ENCODE peak calls at places on chromosomes 13 and 19, in seven cellular contexts. X, J, P, Q, V, U and L are unnamed samples.

GRCh38 chr19:14369399-14370168 is 11.7 kb upstream of the ADGRE5 start:
- DNase-seq in P (peak), X (no peak), Q (peak), U (peak), J (peak), V (no peak), L (no peak)

GRCh38 chr19:50460161-50460765 is 16.0 kb upstream of the EMC10 start:
- DNase-seq in Q (peak), P (peak), V (no peak), J (peak), U (no peak), X (no peak), L (peak)

GRCh38 chr13:50320297-50320862 is 305.1 kb downstream of the KCNRG start:
- DNase-seq in V (no peak), Q (peak), X (no peak), J (peak), P (peak), U (no peak), L (peak)

GRCh38 chr19:6260912-6261636 is 18.7 kb downstream of the MLLT1 start:
- DNase-seq in J (no peak), U (no peak), V (no peak), X (peak), Q (peak), P (no peak), L (peak)

GRCh38 chr19:3276341-3276799 is 51.9 kb downstream of the CELF5 start:
- DNase-seq in J (no peak), X (peak), Q (no peak), U (no peak), P (no peak), V (no peak), L (peak)

GRCh38 chr13:42333613-42334328 is 61.8 kb downstream of the AKAP11 start:
- DNase-seq in Q (peak), U (no peak), V (no peak), X (no peak), P (peak), J (peak), L (peak)

GRCh38 chr13:112740502-112741131 is 50.8 kb downstream of the ATP11A start:
- DNase-seq in J (peak), X (peak), P (peak), V (no peak), Q (peak), U (peak), L (no peak)

GRCh38 chr13:23671902-23672301 is 101.7 kb downstream of the TNFRSF19 start:
- DNase-seq in J (peak), X (no peak), P (peak), U (no peak), Q (peak), V (no peak), L (no peak)

GRCh38 chr19:57615346-57615745 is 1.3 kb downstream of the ZNF134 start:
- DNase-seq in J (no peak), U (no peak), P (no peak), Q (no peak), X (no peak), V (no peak), L (no peak)

GRCh38 chr13:24670927-24671326 is 9.3 kb upstream of the ATP12A start:
- DNase-seq in X (no peak), Q (no peak), U (no peak), P (peak), V (peak), J (peak), L (peak)

GRCh38 chr13:50353651-50354415 is 338.6 kb downstream of the KCNRG start:
- DNase-seq in J (peak), P (peak), V (no peak), Q (peak), U (no peak), X (no peak), L (peak)

GRCh38 chr19:2053601-2054389 is 2.8 kb upstream of the MKNK2 start:
- DNase-seq in X (peak), J (no peak), U (peak), V (peak), Q (peak), P (peak), L (no peak)

GRCh38 chr13:101875717-101876393 is 423.4 kb downstream of the ITGBL1 start:
- DNase-seq in X (no peak), Q (peak), V (no peak), P (peak), J (peak), U (no peak), L (peak)

GRCh38 chr13:112453874-112454647 is 77.9 kb downstream of the SPACA7 start:
- DNase-seq in X (no peak), Q (no peak), U (no peak), J (no peak), V (no peak), P (no peak), L (no peak)

GRCh38 chr19:45881082-45881908 is 4.6 kb downstream of the IRF2BP1 start:
- DNase-seq in Q (no peak), J (no peak), X (no peak), U (no peak), P (no peak), V (peak), L (no peak)

GRCh38 chr19:10535613-10536012 is 8.1 kb upstream of the ATG4D start:
- DNase-seq in J (peak), Q (peak), P (no peak), V (no peak), X (no peak), U (no peak), L (peak)

GRCh38 chr13:76503756-76504155 is 382.4 kb downstream of the KCTD12 start:
- DNase-seq in V (no peak), Q (no peak), P (no peak), U (no peak), X (no peak), J (no peak), L (no peak)

GRCh38 chr19:16577531-16578052 is 5.4 kb upstream of the SLC35E1 start:
- DNase-seq in X (no peak), P (no peak), Q (no peak), V (no peak), U (no peak), J (no peak), L (no peak)

GRCh38 chr19:13906910-13907309 is 909 bp downstream of the CC2D1A start:
- DNase-seq in Q (no peak), X (no peak), U (no peak), V (no peak), P (no peak), J (no peak), L (no peak)

GRCh38 chr13:111900390-111901180 is 166.4 kb upstream of the SOX1 start:
- DNase-seq in U (no peak), X (no peak), Q (no peak), J (no peak), P (no peak), V (no peak), L (no peak)

GRCh38 chr13:79380943-79381445 is 25.1 kb downstream of the RBM26 start:
- DNase-seq in P (no peak), J (no peak), U (no peak), Q (no peak), X (no peak), V (no peak), L (no peak)

GRCh38 chr13:53144826-53145225 is 116.2 kb downstream of the OLFM4 start:
- DNase-seq in U (no peak), V (no peak), J (no peak), P (no peak), X (no peak), Q (no peak), L (no peak)

GRCh38 chr13:23618341-23618740 is 48.1 kb downstream of the TNFRSF19 start:
- DNase-seq in V (no peak), U (no peak), J (peak), P (peak), Q (peak), X (no peak), L (peak)

GRCh38 chr19:56608274-56608964 is 13.3 kb downstream of the ZNF71 start:
- DNase-seq in P (no peak), J (no peak), U (no peak), X (no peak), Q (no peak), V (no peak), L (no peak)

GRCh38 chr19:58372311-58373133 is 8.3 kb downstream of the ZNF837 start:
- DNase-seq in Q (no peak), X (no peak), J (no peak), U (no peak), P (no peak), V (peak), L (no peak)

GRCh38 chr13:27293051-27293691 is 22.5 kb downstream of the RASL11A start:
- DNase-seq in U (no peak), X (no peak), P (no peak), J (no peak), V (no peak), Q (no peak), L (no peak)

GRCh38 chr13:99050983-99051488 is 73.2 kb upstream of the DOCK9 start:
- DNase-seq in P (no peak), X (no peak), U (no peak), J (no peak), V (no peak), Q (no peak), L (no peak)

GRCh38 chr13:78958019-78958418 is 299.1 kb upstream of the OBI1 start:
- DNase-seq in Q (no peak), U (no peak), P (no peak), V (no peak), J (no peak), X (no peak), L (no peak)

GRCh38 chr13:113383089-113383488 is 19.2 kb upstream of the GRTP1 start:
- DNase-seq in X (no peak), Q (no peak), V (peak), J (no peak), U (no peak), P (no peak), L (no peak)

GRCh38 chr13:43865892-43866291 is 13.6 kb downstream of the CCDC122 start:
- DNase-seq in X (no peak), Q (peak), P (peak), V (no peak), U (no peak), J (peak), L (no peak)
- H3K27ac ChIP-seq in X (no peak), Q (peak), P (no peak), V (no peak), U (no peak), J (peak), L (no peak)

GRCh38 chr13:58324130-58324529 is 692.6 kb downstream of the PCDH17 start:
- DNase-seq in V (no peak), P (no peak), Q (no peak), U (no peak), J (no peak), X (no peak), L (peak)
- TF ChIP-seq CTCF in V (no peak), P (no peak), Q (no peak), U (no peak), J (no peak), X (no peak), L (no peak)

GRCh38 chr13:35475131-35475959 is 1.1 kb downstream of the MAB21L1 start:
- DNase-seq in U (peak), V (no peak), X (peak), Q (peak), J (peak), P (peak), L (no peak)
- H3K27ac ChIP-seq in U (peak), V (no peak), X (peak), Q (no peak), J (peak), P (no peak), L (no peak)

GRCh38 chr13:29260684-29261083 is 334.8 kb downstream of the SLC7A1 start:
- DNase-seq in Q (no peak), V (no peak), J (no peak), X (no peak), U (no peak), P (no peak), L (no peak)

GRCh38 chr13:29266743-29267142 is 328.7 kb downstream of the SLC7A1 start:
- DNase-seq in X (no peak), V (no peak), Q (no peak), J (no peak), U (no peak), P (no peak), L (no peak)

GRCh38 chr13:29270536-29271045 is 324.9 kb downstream of the SLC7A1 start:
- DNase-seq in V (no peak), P (no peak), X (no peak), Q (no peak), J (no peak), U (no peak), L (no peak)

GRCh38 chr13:29266261-29266660 is 329.2 kb downstream of the SLC7A1 start:
- DNase-seq in Q (no peak), U (no peak), P (no peak), V (no peak), X (no peak), J (no peak), L (no peak)
- TF ChIP-seq CTCF in Q (no peak), U (no peak), P (no peak), V (no peak), X (no peak), J (no peak), L (no peak)

GRCh38 chr19:41218615-41219507 is at the start of gene AXL:
- DNase-seq in V (no peak), P (peak), J (peak), X (peak), Q (peak), U (peak), L (peak)
- H3K27ac ChIP-seq in V (no peak), P (peak), J (peak), X (peak), Q (peak), U (peak), L (peak)

GRCh38 chr19:31676271-31677004 is 327.2 kb upstream of the TSHZ3 start:
- DNase-seq in Q (no peak), U (no peak), J (peak), P (peak), X (no peak), V (no peak), L (no peak)
- TF ChIP-seq CTCF in Q (no peak), U (peak), J (peak), P (peak), X (no peak), V (no peak), L (no peak)